ENCODE peak calls at places on chromosome 14, in six cellular contexts. One of them, this sample, is unnamed.

GRCh38 chr14:86166541-86166940 is 636.6 kb downstream of the FLRT2 start:
- DNase-seq in RCC 7860: no peak
- DNase-seq in right lobe of liver: no peak
- DNase-seq in NCI-H510A treated with DMSO at 0.1 percent for 48 hours: peak
- DNase-seq in HTR-8/SVneo: no peak
- DNase-seq in NCI-H1436 treated with DMSO at 0.1 percent for 48 hours: no peak
- DNase-seq in this sample: no peak

GRCh38 chr14:77638738-77639137 is 22.3 kb upstream of the SPTLC2 start:
- DNase-seq in RCC 7860: peak
- DNase-seq in right lobe of liver: no peak
- DNase-seq in NCI-H510A treated with DMSO at 0.1 percent for 48 hours: no peak
- DNase-seq in HTR-8/SVneo: peak
- DNase-seq in NCI-H1436 treated with DMSO at 0.1 percent for 48 hours: no peak
- DNase-seq in this sample: no peak

GRCh38 chr14:95511687-95512086 is 4.8 kb downstream of the SYNE3 start:
- DNase-seq in RCC 7860: no peak
- DNase-seq in right lobe of liver: no peak
- DNase-seq in NCI-H510A treated with DMSO at 0.1 percent for 48 hours: no peak
- DNase-seq in HTR-8/SVneo: no peak
- DNase-seq in NCI-H1436 treated with DMSO at 0.1 percent for 48 hours: no peak
- DNase-seq in this sample: no peak

GRCh38 chr14:44847910-44848309 is 113.8 kb downstream of the KLHL28 start:
- DNase-seq in RCC 7860: no peak
- DNase-seq in right lobe of liver: no peak
- DNase-seq in NCI-H510A treated with DMSO at 0.1 percent for 48 hours: no peak
- DNase-seq in HTR-8/SVneo: no peak
- DNase-seq in NCI-H1436 treated with DMSO at 0.1 percent for 48 hours: no peak
- DNase-seq in this sample: no peak

GRCh38 chr14:23136566-23137133 is 17.6 kb upstream of the CEBPE start:
- DNase-seq in RCC 7860: no peak
- DNase-seq in right lobe of liver: no peak
- DNase-seq in NCI-H510A treated with DMSO at 0.1 percent for 48 hours: no peak
- DNase-seq in HTR-8/SVneo: no peak
- DNase-seq in NCI-H1436 treated with DMSO at 0.1 percent for 48 hours: no peak
- DNase-seq in this sample: no peak

GRCh38 chr14:66330218-66330617 is 156.0 kb upstream of the CCDC196 start:
- DNase-seq in RCC 7860: no peak
- DNase-seq in right lobe of liver: no peak
- DNase-seq in NCI-H510A treated with DMSO at 0.1 percent for 48 hours: no peak
- DNase-seq in HTR-8/SVneo: no peak
- DNase-seq in NCI-H1436 treated with DMSO at 0.1 percent for 48 hours: no peak
- DNase-seq in this sample: no peak

GRCh38 chr14:68384335-68384734 is 408.5 kb downstream of the ZFP36L1 start:
- DNase-seq in RCC 7860: no peak
- DNase-seq in right lobe of liver: no peak
- DNase-seq in NCI-H510A treated with DMSO at 0.1 percent for 48 hours: peak
- DNase-seq in HTR-8/SVneo: no peak
- DNase-seq in NCI-H1436 treated with DMSO at 0.1 percent for 48 hours: no peak
- DNase-seq in this sample: no peak

GRCh38 chr14:97517566-97518234 is 720.5 kb downstream of the VRK1 start:
- DNase-seq in RCC 7860: no peak
- DNase-seq in right lobe of liver: no peak
- DNase-seq in NCI-H510A treated with DMSO at 0.1 percent for 48 hours: no peak
- DNase-seq in HTR-8/SVneo: no peak
- DNase-seq in NCI-H1436 treated with DMSO at 0.1 percent for 48 hours: no peak
- DNase-seq in this sample: no peak

GRCh38 chr14:106044949-106045596 is 518.7 kb downstream of the TMEM121 start:
- DNase-seq in RCC 7860: peak
- DNase-seq in right lobe of liver: peak
- DNase-seq in NCI-H510A treated with DMSO at 0.1 percent for 48 hours: no peak
- DNase-seq in HTR-8/SVneo: peak
- DNase-seq in NCI-H1436 treated with DMSO at 0.1 percent for 48 hours: no peak
- DNase-seq in this sample: peak

GRCh38 chr14:45222485-45223262 is 30.3 kb downstream of the MIS18BP1 start:
- DNase-seq in RCC 7860: no peak
- DNase-seq in right lobe of liver: no peak
- DNase-seq in NCI-H510A treated with DMSO at 0.1 percent for 48 hours: no peak
- DNase-seq in HTR-8/SVneo: no peak
- DNase-seq in NCI-H1436 treated with DMSO at 0.1 percent for 48 hours: no peak
- DNase-seq in this sample: no peak

This sample was measured in pancreas.